ENCODE peak calls at places on chromosome 4, in nine cellular contexts. O is left lung, T is breast epithelium, V is transverse colon, G is foreskin keratinocyte, Y is heart left ventricle, L is PC-3, A is lung, W is colonic mucosa. N is an unnamed sample.

GRCh38 chr4:67770422-67770821 is 16.2 kb upstream of the GNRHR start:
- DNase-seq in L (peak; percentile 82), T (no peak), A (no peak), O (no peak), V (no peak), W (no peak), G (no peak), Y (no peak), N (no peak)

GRCh38 chr4:119955256-119955655 is 111.4 kb downstream of the MAD2L1 start:
- DNase-seq in W (no peak), L (no peak), V (no peak), G (no peak), T (no peak), Y (no peak), O (no peak), A (no peak), N (no peak)

GRCh38 chr4:126705271-126705670 is 927.5 kb upstream of the INTU start:
- DNase-seq in O (no peak), L (no peak), Y (no peak), W (no peak), G (no peak), A (no peak), T (no peak), V (no peak), N (no peak)

GRCh38 chr4:68693325-68694075 is 23.0 kb upstream of the UGT2B15 start:
- DNase-seq in V (no peak), L (no peak), G (no peak), T (no peak), Y (no peak), W (no peak), O (no peak), A (no peak), N (no peak)

GRCh38 chr4:134955059-134955458 is 753.5 kb upstream of the PABPC4L start:
- DNase-seq in L (no peak), A (no peak), T (no peak), Y (no peak), W (no peak), G (no peak), O (no peak), V (no peak), N (no peak)

GRCh38 chr4:160180206-160180605 is 1077.3 kb downstream of the RAPGEF2 start:
- DNase-seq in Y (no peak), T (no peak), L (peak; percentile 55), A (no peak), O (no peak), G (peak; percentile 49), W (no peak), V (no peak), N (no peak)

GRCh38 chr4:164800786-164801185 is 46.9 kb downstream of the SMIM31 start:
- DNase-seq in W (no peak), O (no peak), L (no peak), G (no peak), V (no peak), T (no peak), Y (no peak), A (no peak), N (no peak)

GRCh38 chr4:26624042-26624441 is 40.2 kb downstream of the TBC1D19 start:
- DNase-seq in Y (no peak), V (no peak), L (no peak), G (no peak), O (no peak), W (no peak), A (no peak), T (no peak), N (no peak)

GRCh38 chr4:106160560-106160959 is 155.4 kb downstream of the TBCK start:
- DNase-seq in T (no peak), V (no peak), W (no peak), O (no peak), G (no peak), L (no peak), Y (no peak), A (no peak), N (no peak)

GRCh38 chr4:53899544-53900274 is 164.7 kb downstream of the CHIC2 start:
- DNase-seq in W (no peak), Y (no peak), O (no peak), G (no peak), L (no peak), V (no peak), A (no peak), T (no peak), N (no peak)

GRCh38 chr4:8607603-8608481 is 15.3 kb downstream of the CPZ start:
- DNase-seq in W (no peak), L (peak; percentile 7), G (no peak), O (no peak), T (no peak), V (peak; percentile 23), Y (peak; percentile 36), A (no peak), N (no peak)

GRCh38 chr4:10492486-10492885 is 35.3 kb upstream of the ZNF518B start:
- DNase-seq in G (no peak), L (no peak), T (no peak), Y (no peak), W (no peak), A (no peak), O (no peak), V (no peak), N (no peak)

GRCh38 chr4:15855804-15856475 is 77.8 kb downstream of the CD38 start:
- DNase-seq in V (no peak), T (no peak), A (no peak), Y (peak; percentile 68), G (no peak), W (no peak), O (no peak), L (no peak), N (no peak)

GRCh38 chr4:52265781-52266525 is 214.8 kb downstream of the SPATA18 start:
- DNase-seq in G (no peak), W (no peak), V (no peak), Y (no peak), T (no peak), O (no peak), A (no peak), L (peak; percentile 38), N (no peak)

GRCh38 chr4:87409420-87409939 is 12.9 kb upstream of the NUDT9 start:
- DNase-seq in L (no peak), V (no peak), O (no peak), W (peak; percentile 55), T (no peak), Y (no peak), A (no peak), G (no peak), N (no peak)

GRCh38 chr4:2592572-2592971 is 56.1 kb downstream of the FAM193A start:
- DNase-seq in T (no peak), A (no peak), G (no peak), V (no peak), O (no peak), Y (no peak), W (no peak), L (no peak), N (no peak)
- H3K4me1 ChIP-seq in T (peaks cover 7% of the 10 kb centered on the region), A (peaks cover 14% of the 10 kb centered on the region), G (no peaks in the 10 kb centered on the region), V (peaks cover 16% of the 10 kb centered on the region), O (peaks cover 24% of the 10 kb centered on the region), Y (peaks cover 82% of the 10 kb centered on the region), W (peaks cover 7% of the 10 kb centered on the region), L (no peaks in the 10 kb centered on the region), N (no peaks in the 10 kb centered on the region)

DNA sequence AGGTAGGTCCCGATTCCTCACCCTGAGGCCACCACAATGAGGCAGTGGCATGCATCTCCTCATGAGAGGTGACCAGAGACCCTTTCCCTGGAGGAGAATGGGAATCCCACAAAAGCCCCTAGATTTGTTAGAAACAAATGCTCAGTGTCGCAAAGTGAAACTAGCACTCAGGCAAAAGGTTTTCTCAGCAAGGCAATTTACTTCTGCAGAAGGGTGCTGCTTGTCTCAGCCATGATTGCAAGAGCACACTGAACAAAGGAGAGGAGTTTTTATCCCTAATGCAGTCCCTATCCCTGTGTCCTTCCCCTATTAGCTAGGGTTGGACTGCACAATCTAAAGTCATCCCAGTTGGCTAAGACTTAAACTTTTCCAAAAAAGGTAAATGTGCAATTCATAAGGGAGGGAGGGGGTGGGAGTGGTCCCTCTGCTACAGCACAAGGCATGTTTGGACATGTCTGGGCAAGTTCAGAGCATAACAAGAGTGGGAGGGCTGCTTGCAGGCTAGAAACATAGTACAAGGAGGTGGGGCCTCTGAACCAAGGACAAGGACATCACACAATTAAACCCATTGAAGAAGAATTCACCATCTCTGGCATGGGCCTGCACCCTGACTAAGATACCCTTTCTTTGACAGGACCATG is 185.3 kb downstream of the CCNG2 start:
- DNase-seq in G (no peak), L (no peak), W (no peak), O (no peak), Y (no peak), A (no peak), V (no peak), T (no peak), N (no peak)
- H3K27ac ChIP-seq in G (no peak overlapping the region), L (no peak overlapping the region), W (no peak overlapping the region), O (no peak overlapping the region), Y (no peak overlapping the region), A (no peak overlapping the region), V (no peak overlapping the region), T (no peak overlapping the region), N (no peak overlapping the region)

DNA sequence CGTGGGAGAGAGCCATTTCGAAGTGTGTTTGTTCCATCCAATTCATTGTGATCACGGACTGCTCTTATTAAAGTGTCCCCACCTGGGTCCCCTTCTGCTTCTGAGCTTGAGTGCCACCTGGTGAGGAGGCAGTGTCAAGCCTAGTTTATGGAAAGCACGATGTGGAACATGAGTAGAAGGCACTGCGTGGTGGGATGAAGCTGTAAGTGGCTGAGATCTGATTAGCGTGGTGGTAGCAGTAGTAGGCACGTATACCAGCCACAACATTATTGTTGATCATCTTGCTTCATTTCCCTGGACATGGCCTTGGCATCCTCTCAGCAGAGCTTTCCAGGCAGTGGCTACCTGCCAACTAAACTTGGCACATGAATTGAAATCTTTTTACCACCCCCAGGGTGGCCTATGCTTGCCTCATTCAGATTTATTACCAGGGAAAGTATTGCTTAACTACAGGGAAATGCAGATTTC is 46.4 kb downstream of the GPAT3 start:
- DNase-seq in W (peak; percentile 81), G (no peak), O (no peak), A (peak; percentile 70), V (peak; percentile 83), T (peak; percentile 54), Y (peak; percentile 61), L (peak; percentile 73), N (peak; percentile 81)
- TF ChIP-seq CTCF in W (no peak), G (peak; percentile 15), O (no peak), A (no peak), V (no peak), T (no peak), Y (no peak), L (peak; percentile 52), N (no peak)

GRCh38 chr4:158783775-158784174 is 14.9 kb downstream of the FNIP2 start:
- DNase-seq in A (no peak), G (no peak), T (no peak), W (no peak), L (peak; percentile 24), O (no peak), V (no peak), Y (no peak), N (no peak)

GRCh38 chr4:158786155-158786581 is 17.3 kb downstream of the FNIP2 start:
- DNase-seq in O (no peak), V (no peak), G (no peak), L (no peak), W (no peak), T (no peak), A (no peak), Y (no peak), N (no peak)

GRCh38 chr4:158781963-158782362 is 13.1 kb downstream of the FNIP2 start:
- DNase-seq in L (no peak), O (no peak), Y (no peak), T (no peak), G (no peak), W (no peak), V (no peak), A (no peak), N (no peak)

GRCh38 chr4:158778712-158779111 is 9.9 kb downstream of the FNIP2 start:
- DNase-seq in V (peak; percentile 56), L (peak; percentile 53), G (no peak), Y (no peak), O (peak; percentile 57), T (no peak), W (peak; percentile 77), A (peak; percentile 84), N (no peak)

GRCh38 chr4:158782539-158783360 is 13.9 kb downstream of the FNIP2 start:
- DNase-seq in V (no peak), Y (no peak), O (no peak), T (no peak), A (no peak), L (no peak), W (no peak), G (peak; percentile 61), N (no peak)
- H3K4me1 ChIP-seq in V (peaks cover 86% of the 10 kb centered on the region), Y (peaks cover 77% of the 10 kb centered on the region), O (peaks cover 29% of the 10 kb centered on the region), T (peaks cover 9% of the 10 kb centered on the region), A (peaks cover 55% of the 10 kb centered on the region), L (peaks cover 10% of the 10 kb centered on the region), W (peaks cover 30% of the 10 kb centered on the region), G (peaks cover 23% of the 10 kb centered on the region), N (peaks cover 53% of the 10 kb centered on the region)